ENCODE peak calls at places on chromosomes 2 and 18, in six cellular contexts. One of them, this sample, is unnamed.

GRCh38 chr2:95323347-95324155 is 26.4 kb downstream of the KCNIP3 start:
- DNase-seq in uterus: no peak
- DNase-seq in activated gamma-delta T cell: no peak
- DNase-seq in NCI-H1417 treated with DMSO at 0.1 percent for 48 hours: no peak
- DNase-seq in CD8-positive, alpha-beta memory T cell: no peak
- DNase-seq in GM04504: no peak
- DNase-seq in this sample: peak

GRCh38 chr2:106547104-106547503 is 59.9 kb downstream of the CD8B2 start:
- DNase-seq in uterus: no peak
- DNase-seq in activated gamma-delta T cell: no peak
- DNase-seq in NCI-H1417 treated with DMSO at 0.1 percent for 48 hours: no peak
- DNase-seq in CD8-positive, alpha-beta memory T cell: no peak
- DNase-seq in GM04504: no peak
- DNase-seq in this sample: no peak

GRCh38 chr2:39377226-39377939 is 59.7 kb downstream of the MAP4K3 start:
- DNase-seq in uterus: no peak
- DNase-seq in activated gamma-delta T cell: no peak
- DNase-seq in NCI-H1417 treated with DMSO at 0.1 percent for 48 hours: no peak
- DNase-seq in CD8-positive, alpha-beta memory T cell: no peak
- DNase-seq in GM04504: no peak
- DNase-seq in this sample: no peak

GRCh38 chr2:144524190-144524957 is 4.5 kb upstream of the ZEB2 start:
- DNase-seq in uterus: peak
- DNase-seq in activated gamma-delta T cell: peak
- DNase-seq in NCI-H1417 treated with DMSO at 0.1 percent for 48 hours: no peak
- DNase-seq in CD8-positive, alpha-beta memory T cell: no peak
- DNase-seq in GM04504: no peak
- DNase-seq in this sample: no peak

GRCh38 chr2:68463287-68463877 is 3.7 kb downstream of the FBXO48 start:
- DNase-seq in uterus: no peak
- DNase-seq in activated gamma-delta T cell: no peak
- DNase-seq in NCI-H1417 treated with DMSO at 0.1 percent for 48 hours: peak
- DNase-seq in CD8-positive, alpha-beta memory T cell: peak
- DNase-seq in GM04504: no peak
- DNase-seq in this sample: peak

GRCh38 chr2:29841386-29842004 is 79.9 kb downstream of the ALK start:
- DNase-seq in uterus: peak
- DNase-seq in activated gamma-delta T cell: no peak
- DNase-seq in NCI-H1417 treated with DMSO at 0.1 percent for 48 hours: peak
- DNase-seq in CD8-positive, alpha-beta memory T cell: no peak
- DNase-seq in GM04504: peak
- DNase-seq in this sample: peak

GRCh38 chr2:76044701-76045100 is 334.0 kb upstream of the GCFC2 start:
- DNase-seq in uterus: no peak
- DNase-seq in activated gamma-delta T cell: no peak
- DNase-seq in NCI-H1417 treated with DMSO at 0.1 percent for 48 hours: no peak
- DNase-seq in CD8-positive, alpha-beta memory T cell: no peak
- DNase-seq in GM04504: no peak
- DNase-seq in this sample: no peak

GRCh38 chr2:138536302-138536701 is 34.7 kb downstream of the SPOPL start:
- DNase-seq in uterus: no peak
- DNase-seq in activated gamma-delta T cell: no peak
- DNase-seq in NCI-H1417 treated with DMSO at 0.1 percent for 48 hours: peak
- DNase-seq in CD8-positive, alpha-beta memory T cell: no peak
- DNase-seq in GM04504: peak
- DNase-seq in this sample: no peak

GRCh38 chr18:49563130-49563540 is 1.3 kb downstream of the LIPG start:
- DNase-seq in uterus: no peak
- DNase-seq in activated gamma-delta T cell: no peak
- DNase-seq in NCI-H1417 treated with DMSO at 0.1 percent for 48 hours: no peak
- DNase-seq in CD8-positive, alpha-beta memory T cell: no peak
- DNase-seq in GM04504: no peak
- DNase-seq in this sample: no peak

GRCh38 chr2:96832751-96833507 is 10.9 kb downstream of the ANKRD23 start:
- DNase-seq in uterus: peak
- DNase-seq in activated gamma-delta T cell: no peak
- DNase-seq in NCI-H1417 treated with DMSO at 0.1 percent for 48 hours: peak
- DNase-seq in CD8-positive, alpha-beta memory T cell: no peak
- DNase-seq in GM04504: no peak
- DNase-seq in this sample: no peak

GRCh38 chr2:191010887-191011885 is 2.8 kb downstream of the STAT1 start:
- DNase-seq in uterus: no peak
- DNase-seq in activated gamma-delta T cell: no peak
- DNase-seq in NCI-H1417 treated with DMSO at 0.1 percent for 48 hours: no peak
- DNase-seq in CD8-positive, alpha-beta memory T cell: no peak
- DNase-seq in GM04504: no peak
- DNase-seq in this sample: no peak

This sample was measured in HepG2.